ENCODE peak calls at places on chromosomes 5 and 9, in nine cellular contexts. E, T, P, Q, D, B, L, X and W are unnamed samples. For H3K36me3, the result is how much of the 10 kb centered on the place peaks cover.

GRCh38 chr5:172223901-172224873 is 30.2 kb downstream of the EFCAB9 start:
- DNase-seq in X (no peak), L (no peak), P (no peak), D (no peak), T (no peak), B (no peak), E (no peak), Q (no peak), W (no peak)

GRCh38 chr9:18756712-18757125 is 276.3 kb downstream of the SAXO1 start:
- DNase-seq in E (no peak), B (no peak), D (no peak), X (no peak), T (no peak), P (no peak), L (no peak), Q (no peak), W (no peak)

GRCh38 chr5:149288437-149288836 is 16.8 kb downstream of the AFAP1L1 start:
- DNase-seq in P (no peak), X (no peak), E (peak), D (no peak), Q (no peak), B (no peak), L (no peak), T (peak), W (no peak)

GRCh38 chr5:174505621-174506020 is 218.8 kb upstream of the MSX2 start:
- DNase-seq in Q (no peak), P (no peak), X (no peak), D (no peak), E (no peak), T (no peak), B (no peak), L (no peak), W (no peak)

GRCh38 chr9:124392855-124393460 is 22.3 kb downstream of the PSMB7 start:
- DNase-seq in P (no peak), B (no peak), X (no peak), D (peak), T (no peak), Q (peak), E (no peak), L (no peak), W (no peak)

GRCh38 chr5:171157775-171158174 is 151.3 kb upstream of the TLX3 start:
- DNase-seq in E (no peak), B (no peak), P (no peak), D (no peak), Q (no peak), L (no peak), T (no peak), X (no peak), W (no peak)

GRCh38 chr9:20462410-20462809 is 159.9 kb downstream of the MLLT3 start:
- DNase-seq in E (no peak), Q (no peak), B (no peak), P (no peak), L (no peak), T (no peak), X (no peak), D (peak), W (no peak)

GRCh38 chr5:38598296-38598993 is 42.0 kb upstream of the LIFR start:
- DNase-seq in P (no peak), E (no peak), T (no peak), Q (no peak), B (no peak), L (no peak), X (no peak), D (no peak), W (no peak)

GRCh38 chr9:18555105-18555883 is 81.3 kb downstream of the ADAMTSL1 start:
- DNase-seq in X (no peak), P (no peak), E (no peak), B (no peak), D (no peak), T (no peak), L (no peak), Q (no peak), W (no peak)

GRCh38 chr5:147558826-147559225 is 49.0 kb upstream of the DPYSL3 start:
- DNase-seq in P (no peak), T (peak), X (no peak), L (peak), Q (no peak), D (peak), E (peak), B (peak), W (no peak)

GRCh38 chr5:133287500-133287899 is 235.7 kb downstream of the HSPA4 start:
- DNase-seq in D (peak), X (peak), T (peak), Q (peak), P (no peak), B (peak), L (peak), E (no peak), W (no peak)

GRCh38 chr5:111308951-111309350 is 84.8 kb downstream of the CAMK4 start:
- DNase-seq in D (peak), P (no peak), Q (no peak), L (no peak), B (no peak), T (no peak), X (no peak), E (no peak), W (no peak)

GRCh38 chr9:127392166-127392565 is 4.8 kb upstream of the SLC2A8 start:
- DNase-seq in T (no peak), D (no peak), Q (no peak), B (no peak), P (no peak), X (no peak), E (no peak), L (no peak), W (no peak)

GRCh38 chr9:94867281-94867841 is 140.9 kb downstream of the AOPEP start:
- DNase-seq in X (no peak), L (peak), P (peak), T (peak), D (peak), E (peak), B (peak), Q (peak), W (no peak)

GRCh38 chr9:111000202-111000601 is 38.1 kb downstream of the LPAR1 start:
- DNase-seq in Q (no peak), X (no peak), E (no peak), B (no peak), T (no peak), L (no peak), D (no peak), P (no peak), W (no peak)
- H3K36me3 ChIP-seq in Q (under half), X (under half), E (under half), B (under half), T (under half), L (under half), D (under half), P (under half), W (under half)

GRCh38 chr5:168443950-168444700 is 42.1 kb upstream of the RARS1 start:
- DNase-seq in L (no peak), B (no peak), D (no peak), T (no peak), Q (no peak), X (no peak), P (no peak), E (no peak), W (no peak)

GRCh38 chr5:168449166-168449565 is 37.1 kb upstream of the RARS1 start:
- DNase-seq in Q (no peak), E (no peak), P (no peak), X (no peak), T (no peak), D (no peak), B (no peak), L (no peak), W (no peak)

GRCh38 chr5:168447748-168448147 is 38.5 kb upstream of the RARS1 start:
- DNase-seq in D (no peak), B (no peak), T (no peak), E (no peak), P (no peak), X (no peak), L (no peak), Q (no peak), W (no peak)

GRCh38 chr5:168443533-168443932 is 42.7 kb upstream of the RARS1 start:
- DNase-seq in B (no peak), E (no peak), L (no peak), Q (no peak), P (no peak), D (no peak), X (no peak), T (no peak), W (no peak)

GRCh38 chr5:168446987-168447386 is 39.3 kb upstream of the RARS1 start:
- DNase-seq in D (no peak), T (no peak), P (no peak), Q (no peak), B (no peak), X (no peak), E (no peak), L (no peak), W (no peak)
- TF ChIP-seq CTCF in D (no peak), T (no peak), P (no peak), Q (no peak), B (no peak), X (no peak), E (no peak), L (no peak), W (no peak)

GRCh38 chr5:41856644-41857491 is 13.4 kb downstream of the OXCT1 start:
- DNase-seq in Q (peak), D (peak), X (peak), T (peak), E (peak), B (peak), P (no peak), L (peak), W (no peak)

GRCh38 chr5:41851116-41851515 is 19.1 kb downstream of the OXCT1 start:
- DNase-seq in P (no peak), B (no peak), Q (no peak), X (no peak), L (no peak), D (no peak), E (no peak), T (no peak), W (no peak)

GRCh38 chr5:41848983-41849382 is 21.2 kb downstream of the OXCT1 start:
- DNase-seq in T (no peak), D (no peak), L (no peak), Q (no peak), P (no peak), X (no peak), B (no peak), E (no peak), W (no peak)

GRCh38 chr5:41857989-41858388 is 12.2 kb downstream of the OXCT1 start:
- DNase-seq in D (no peak), X (no peak), B (no peak), T (no peak), Q (no peak), E (no peak), L (no peak), P (no peak), W (no peak)

DNA sequence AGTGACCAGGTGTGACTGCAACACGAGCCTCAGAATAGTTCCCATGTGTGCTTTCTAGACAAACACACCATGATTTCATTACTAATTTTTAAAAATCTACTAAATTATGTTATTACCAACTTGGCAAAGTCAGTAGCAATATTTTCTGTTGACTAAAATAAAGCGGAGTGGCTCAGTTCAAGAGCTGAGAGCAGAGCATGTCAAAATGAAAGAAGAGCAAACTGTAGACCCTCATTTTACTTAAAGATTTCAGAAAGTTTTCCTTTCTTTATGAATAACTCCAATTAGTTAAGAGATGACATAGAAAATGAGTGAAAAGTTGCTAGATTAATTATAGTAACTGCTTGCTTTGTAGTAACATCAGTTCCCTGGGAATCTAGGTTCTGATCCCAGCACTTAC is 17.9 kb downstream of the OXCT1 start:
- DNase-seq in T (no peak), X (no peak), P (no peak), B (no peak), L (no peak), D (no peak), E (no peak), Q (no peak), W (no peak)
- H3K36me3 ChIP-seq in T (under half), X (under half), P (half or more), B (under half), L (under half), D (under half), E (half or more), Q (under half), W (under half)

GRCh38 chr9:28073278-28073677 is 500.0 kb upstream of the C9orf72 start:
- DNase-seq in D (peak), B (no peak), X (no peak), L (peak), Q (peak), T (no peak), P (no peak), E (peak), W (no peak)
- TF ChIP-seq CTCF in D (peak), B (peak), X (no peak), L (peak), Q (no peak), T (no peak), P (peak), E (peak), W (no peak)

GRCh38 chr9:131518553-131518952 is 12.5 kb downstream of the UCK1 start:
- DNase-seq in P (no peak), Q (no peak), E (no peak), T (no peak), L (no peak), D (no peak), X (no peak), B (no peak), W (no peak)
- H3K36me3 ChIP-seq in P (half or more), Q (under half), E (half or more), T (under half), L (under half), D (under half), X (half or more), B (under half), W (half or more)

GRCh38 chr5:36214434-36214833 is 27.3 kb downstream of the NADK2 start:
- DNase-seq in D (peak), B (no peak), T (no peak), Q (no peak), L (no peak), E (no peak), X (no peak), P (no peak), W (no peak)
- TF ChIP-seq CTCF in D (peak), B (no peak), T (no peak), Q (no peak), L (no peak), E (no peak), X (no peak), P (no peak), W (no peak)

DNA sequence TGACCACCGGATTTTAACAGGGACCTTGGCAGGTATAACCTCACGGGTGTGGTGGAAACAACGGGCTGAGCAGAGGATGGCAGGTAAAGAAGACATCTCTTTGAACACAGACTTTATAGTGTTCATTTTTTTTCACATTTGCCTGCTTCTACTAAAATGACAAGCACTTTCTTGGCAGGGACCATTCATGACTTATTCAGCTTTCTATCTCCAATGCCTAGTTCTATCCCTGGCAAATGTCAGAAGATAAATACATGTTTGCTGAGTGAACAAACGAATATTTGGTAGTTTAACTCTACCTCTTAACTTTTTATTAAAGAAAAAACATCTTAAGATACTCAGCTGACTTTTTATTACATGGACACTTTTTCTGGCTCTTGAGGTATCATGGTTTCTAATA is 8.6 kb downstream of the ELL2 start:
- DNase-seq in E (no peak), L (no peak), T (no peak), B (no peak), D (no peak), P (no peak), X (no peak), Q (no peak), W (no peak)
- H3K36me3 ChIP-seq in E (under half), L (under half), T (under half), B (under half), D (under half), P (under half), X (under half), Q (under half), W (under half)